ENCODE peak calls at places on chromosome 16, in four cellular contexts. Q, N, Y and M are unnamed samples.
A peak's percentile ranks its signal among the peaks of the same experiment; 100 is the strongest.

GRCh38 chr16:89624775-89625761 is 11.6 kb downstream of the DPEP1 start:
- DNase-seq in Q (no peak), N (no peak), Y (no peak), M (no peak)

GRCh38 chr16:89449726-89450335 is 40.5 kb downstream of the ANKRD11 start:
- DNase-seq in Q (no peak), N (no peak), Y (no peak), M (no peak)

GRCh38 chr16:76265434-76266045 is 11.7 kb upstream of the CNTNAP4 start:
- DNase-seq in Q (no peak), Y (no peak), N (peak; percentile 46), M (no peak)

GRCh38 chr16:57133101-57133500 is 40.7 kb downstream of the CPNE2 start:
- DNase-seq in N (no peak), Y (no peak), Q (no peak), M (no peak)

GRCh38 chr16:19382887-19383816 is 34.5 kb upstream of the TMC5 start:
- DNase-seq in Y (no peak), Q (no peak), N (no peak), M (no peak)

GRCh38 chr16:87657621-87658192 is 55.4 kb downstream of the JPH3 start:
- DNase-seq in Q (no peak), Y (no peak), N (peak; percentile 10), M (no peak)

GRCh38 chr16:29857133-29857760 is 5.8 kb downstream of the CDIPT start:
- DNase-seq in Y (peak; percentile 73), Q (no peak), N (peak; percentile 72), M (peak; percentile 18)

GRCh38 chr16:47574091-47575054 is 113.2 kb downstream of the PHKB start:
- DNase-seq in Q (no peak), N (peak; percentile 68), Y (no peak), M (peak; percentile 35)

GRCh38 chr16:58280846-58281301 is 14.0 kb downstream of the PRSS54 start:
- DNase-seq in Y (no peak), N (peak; percentile 23), Q (no peak), M (no peak)

GRCh38 chr16:82169861-82170845 is at the start of gene MPHOSPH6:
- DNase-seq in Q (peak; percentile 96), N (peak; percentile 96), Y (peak; percentile 33), M (peak; percentile 15)

GRCh38 chr16:86664518-86665318 is 86.4 kb downstream of the FOXL1 start:
- DNase-seq in Q (no peak), Y (peak; percentile 86), N (peak; percentile 85), M (peak; percentile 95)

GRCh38 chr16:86216591-86216990 is 293.7 kb upstream of the FOXF1 start:
- DNase-seq in Y (no peak), Q (no peak), N (no peak), M (no peak)

GRCh38 chr16:88561485-88562369 is 8.5 kb upstream of the ZC3H18 start:
- DNase-seq in N (peak; percentile 65), Y (no peak), Q (no peak), M (no peak)

GRCh38 chr16:22977294-22977697 is 163.3 kb downstream of the HS3ST2 start:
- DNase-seq in Y (no peak), Q (no peak), N (no peak), M (no peak)

GRCh38 chr16:59463776-59464175 is 729.7 kb upstream of the GOT2 start:
- DNase-seq in Y (no peak), Q (no peak), N (no peak), M (no peak)

GRCh38 chr16:88653101-88653500 is 2.2 kb upstream of the CYBA start:
- DNase-seq in Q (no peak), Y (no peak), N (no peak), M (no peak)

GRCh38 chr16:31477220-31478216 is 5.4 kb upstream of the SLC5A2 start:
- DNase-seq in Q (peak; percentile 72), N (no peak), Y (no peak), M (no peak)

GRCh38 chr16:88331989-88332920 is 50.5 kb upstream of the ZNF469 start:
- DNase-seq in Q (peak; percentile 73), N (peak; percentile 99), Y (peak; percentile 99), M (peak; percentile 80)

GRCh38 chr16:81708459-81709368 is 70.4 kb upstream of the PLCG2 start:
- DNase-seq in Y (no peak), Q (peak; percentile 27), N (no peak), M (no peak)

GRCh38 chr16:31409433-31409832 is 16.3 kb downstream of the ITGAD start:
- DNase-seq in Q (no peak), N (peak; percentile 37), Y (peak; percentile 36), M (no peak)

GRCh38 chr16:77331802-77332586 is 102.8 kb downstream of the ADAMTS18 start:
- DNase-seq in Q (no peak), N (no peak), Y (no peak), M (no peak)

DNA sequence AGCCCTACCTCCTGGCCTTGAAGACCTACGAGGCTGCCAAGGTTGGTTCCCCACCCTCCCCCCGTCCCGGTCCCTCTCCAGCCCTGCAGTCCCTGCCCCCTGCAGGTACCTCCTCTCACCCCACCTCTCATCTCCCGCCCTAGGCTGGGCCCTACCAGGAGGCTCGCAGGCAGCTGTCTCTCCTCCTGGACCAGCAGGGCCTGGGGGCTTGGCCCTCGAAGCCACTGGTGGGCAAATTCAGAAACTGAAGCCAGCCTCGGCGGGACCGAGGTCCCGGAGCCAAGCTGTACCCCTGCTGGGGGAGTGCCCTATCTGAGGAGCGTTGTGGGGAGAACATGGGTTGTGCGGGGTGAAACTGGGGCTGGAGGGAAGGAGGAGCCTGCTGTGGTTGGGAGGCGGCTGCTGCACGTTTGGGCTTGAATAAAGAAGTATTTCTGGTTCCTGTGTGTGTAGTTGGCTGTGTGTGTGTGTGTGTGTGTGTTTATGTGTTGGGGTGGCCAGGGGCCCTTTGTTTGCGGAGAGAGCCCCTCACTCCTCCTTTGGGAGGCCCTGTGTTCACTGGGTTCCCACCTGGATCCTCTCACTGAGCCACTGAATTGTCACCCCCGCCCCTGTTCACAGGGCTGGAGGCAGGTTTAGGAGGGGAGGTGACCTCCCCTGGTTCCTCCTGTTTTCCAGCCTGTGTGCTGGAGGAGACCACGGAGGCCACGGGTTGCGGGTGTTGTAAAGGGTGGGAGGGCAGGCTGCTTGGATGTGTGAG is 6.0 kb downstream of the ADAD2 start:
- DNase-seq in N (no peak), Q (no peak), Y (no peak), M (no peak)
- H3K4me3 ChIP-seq in N (no peak overlapping the region), Q (no peak overlapping the region), Y (no peak overlapping the region), M (no peak overlapping the region)

DNA sequence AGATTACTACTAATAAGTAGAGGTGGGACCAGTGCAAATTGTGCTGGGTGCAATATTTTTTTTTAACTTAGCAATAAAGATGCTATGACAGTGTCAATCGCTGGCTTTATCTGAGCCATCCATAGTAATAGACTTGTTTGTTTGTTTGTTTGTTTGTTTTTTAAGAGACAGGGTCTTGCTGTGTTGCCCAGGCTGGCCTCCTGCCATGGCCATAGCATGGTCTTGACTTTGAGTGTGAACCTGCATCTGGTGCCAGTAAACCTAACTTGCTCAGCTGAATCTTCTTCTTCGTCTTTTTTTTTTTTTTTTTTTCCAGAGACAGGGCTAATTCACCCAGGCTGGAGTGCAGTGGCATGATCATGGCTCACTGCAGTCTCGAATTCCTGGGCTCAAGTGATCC is 46.6 kb downstream of the ZNRF1 start:
- DNase-seq in Y (no peak), N (no peak), Q (no peak), M (no peak)
- H3K4me3 ChIP-seq in Y (no peak overlapping the region), N (no peak overlapping the region), Q (no peak overlapping the region), M (no peak overlapping the region)

DNA sequence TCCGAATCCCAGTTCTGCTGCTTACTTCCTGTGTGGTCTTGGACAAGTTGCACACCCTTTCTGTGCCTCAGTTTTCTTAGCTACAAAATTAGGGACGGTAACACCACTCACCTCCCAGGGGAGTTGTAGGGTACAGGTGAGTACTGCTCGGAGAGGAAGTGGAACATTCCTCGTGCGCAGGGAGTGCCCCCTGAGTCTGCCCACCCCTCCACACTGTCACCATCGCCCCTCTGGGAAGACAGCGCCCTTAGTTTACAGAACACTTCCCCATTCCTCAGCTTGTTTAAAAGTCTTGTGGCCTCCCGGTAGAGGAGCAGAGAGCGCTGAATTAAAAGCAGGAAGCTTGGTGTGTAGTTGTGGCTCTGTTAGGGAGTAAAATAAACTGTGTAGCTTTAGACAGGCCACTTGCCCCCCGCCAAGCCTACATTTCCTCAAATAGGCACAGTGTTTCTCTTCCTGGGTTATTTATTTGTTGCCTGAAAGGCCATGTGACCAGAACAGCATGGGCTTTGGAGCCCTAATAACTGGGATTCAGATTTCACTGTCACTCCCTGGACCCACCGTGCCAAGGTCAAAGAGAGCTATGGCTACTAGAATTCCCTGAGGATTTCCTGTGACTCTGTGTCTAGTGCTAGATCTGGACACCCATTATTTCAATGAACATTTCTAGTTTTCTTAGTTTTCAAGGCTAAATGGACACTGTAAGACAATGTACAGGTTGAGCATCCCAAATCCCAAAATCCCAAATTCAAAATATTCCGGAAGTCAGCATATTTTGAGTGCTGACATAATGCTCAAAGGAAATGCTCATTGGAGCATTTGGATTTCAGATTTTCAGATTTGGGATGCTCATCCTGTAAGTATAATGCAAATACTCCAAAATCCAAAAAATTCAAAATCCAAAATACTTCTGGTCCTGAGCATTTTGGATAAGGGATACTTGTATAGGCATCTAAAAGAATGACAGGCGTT is 372.5 kb downstream of the SNX29 start:
- DNase-seq in Y (no peak), N (no peak), Q (no peak), M (no peak)
- H3K4me3 ChIP-seq in Y (no peak overlapping the region), N (no peak overlapping the region), Q (no peak overlapping the region), M (no peak overlapping the region)

GRCh38 chr16:10181196-10182162 is 749 bp downstream of the GRIN2A start:
- DNase-seq in N (peak; percentile 56), Y (no peak), Q (peak; percentile 76), M (no peak)
- H3K4me3 ChIP-seq in N (peak overlapping the region; percentile 33), Y (no peak overlapping the region), Q (peak overlapping the region; percentile 42), M (no peak overlapping the region)

GRCh38 chr16:20741555-20742285 is at the start of gene THUMPD1:
- DNase-seq in N (peak; percentile 97), Q (peak; percentile 98), Y (peak; percentile 68), M (peak; percentile 61)
- H3K4me3 ChIP-seq in N (peak within 1 kb of the TSS; percentile 58), Q (peak within 1 kb of the TSS; percentile 98), Y (peak within 1 kb of the TSS; percentile 100), M (peak within 1 kb of the TSS; percentile 92)

GRCh38 chr16:64475627-64476351 is 646.1 kb downstream of the CDH11 start:
- DNase-seq in Y (no peak), Q (no peak), N (peak; percentile 60), M (no peak)
- H3K4me3 ChIP-seq in Y (no peak overlapping the region), Q (no peak overlapping the region), N (no peak overlapping the region), M (no peak overlapping the region)

DNA sequence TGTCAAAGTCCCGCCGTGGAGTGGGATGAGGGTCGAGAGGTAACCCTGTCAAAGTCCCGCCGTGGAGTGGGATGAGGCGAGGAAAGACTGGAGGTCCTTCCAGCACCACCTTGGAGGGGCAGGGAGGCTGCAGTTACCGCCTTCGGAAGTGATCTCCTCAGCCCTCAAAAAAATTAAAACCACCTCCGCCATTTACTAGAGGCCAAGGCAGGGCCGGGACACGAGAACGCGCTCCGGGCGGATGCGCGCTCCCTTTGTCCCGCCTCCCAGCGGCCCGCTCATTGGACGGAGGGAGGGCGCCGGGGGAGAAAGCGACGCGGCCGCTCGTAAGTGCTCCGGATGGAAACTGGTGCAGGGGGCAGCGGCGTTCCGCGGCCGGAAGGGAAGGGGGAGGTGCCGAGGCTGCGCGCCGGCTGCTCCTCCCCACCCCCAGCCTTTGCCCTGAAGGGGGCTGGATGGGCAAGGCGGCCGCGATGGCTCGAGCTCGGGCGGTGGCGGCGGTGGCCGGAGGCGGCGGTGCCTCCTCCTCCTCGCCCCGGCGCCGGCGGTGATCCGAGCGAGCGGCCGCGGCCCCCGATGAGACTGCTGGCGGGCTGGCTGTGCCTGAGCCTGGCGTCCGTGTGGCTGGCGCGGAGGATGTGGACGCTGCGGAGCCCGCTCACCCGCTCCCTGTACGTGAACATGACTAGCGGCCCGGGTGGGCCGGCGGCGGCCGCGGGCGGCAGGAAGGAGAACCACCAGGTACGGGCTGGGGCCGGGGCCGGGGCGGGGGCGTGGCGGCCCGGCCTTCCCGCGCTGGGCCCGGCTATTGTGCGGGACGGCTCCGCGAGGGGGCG is at the start of gene METTL9:
- DNase-seq in Q (peak; percentile 97), Y (peak; percentile 63), N (peak; percentile 97), M (no peak)
- H3K4me3 ChIP-seq in Q (peak within 1 kb of the TSS; percentile 91), Y (peak within 1 kb of the TSS; percentile 83), N (peak within 1 kb of the TSS; percentile 97), M (peak within 1 kb of the TSS; percentile 77)